ENCODE peak calls at places on chromosomes 7 and 10, in four cellular contexts. One of them, this sample, is unnamed.

GRCh38 chr10:102509387-102509786 is 5.6 kb downstream of the SUFU start:
- DNase-seq in transverse colon: no peak
- DNase-seq in HCT116: no peak
- DNase-seq in stomach: no peak
- DNase-seq in this sample: no peak

GRCh38 chr10:109282510-109282909 is 640.8 kb downstream of the XPNPEP1 start:
- DNase-seq in stomach: no peak
- DNase-seq in HCT116: no peak
- DNase-seq in transverse colon: no peak
- DNase-seq in this sample: no peak

GRCh38 chr10:47164126-47164799 is 135.7 kb upstream of the GDF10 start:
- DNase-seq in HCT116: no peak
- DNase-seq in transverse colon: no peak
- DNase-seq in stomach: no peak
- DNase-seq in this sample: peak

GRCh38 chr10:98444314-98445006 is 2.3 kb downstream of the HPS1 start:
- DNase-seq in transverse colon: no peak
- DNase-seq in HCT116: no peak
- DNase-seq in stomach: no peak
- DNase-seq in this sample: peak

GRCh38 chr10:124728071-124728829 is 15.9 kb downstream of the FAM53B start:
- DNase-seq in HCT116: no peak
- DNase-seq in transverse colon: peak
- DNase-seq in stomach: no peak
- DNase-seq in this sample: no peak

GRCh38 chr10:127874966-127875765 is 17.6 kb downstream of the CLRN3 start:
- DNase-seq in transverse colon: no peak
- DNase-seq in HCT116: no peak
- DNase-seq in stomach: no peak
- DNase-seq in this sample: no peak

GRCh38 chr10:113062977-113063967 is 113.2 kb downstream of the TCF7L2 start:
- DNase-seq in HCT116: no peak
- DNase-seq in transverse colon: no peak
- DNase-seq in stomach: no peak
- DNase-seq in this sample: no peak

GRCh38 chr7:135599471-135599870 is 41.8 kb downstream of the NUP205 start:
- DNase-seq in transverse colon: no peak
- DNase-seq in stomach: no peak
- DNase-seq in HCT116: no peak
- DNase-seq in this sample: no peak

GRCh38 chr7:12385364-12385786 is 18.3 kb downstream of the VWDE start:
- DNase-seq in transverse colon: no peak
- DNase-seq in stomach: no peak
- DNase-seq in HCT116: no peak
- DNase-seq in this sample: no peak

GRCh38 chr7:34900891-34901493 is 136.3 kb downstream of the DPY19L1 start:
- DNase-seq in stomach: no peak
- DNase-seq in HCT116: peak
- DNase-seq in transverse colon: no peak
- DNase-seq in this sample: no peak

GRCh38 chr7:113710310-113711106 is 208.3 kb downstream of the PPP1R3A start:
- DNase-seq in transverse colon: peak
- DNase-seq in HCT116: peak
- DNase-seq in stomach: no peak
- DNase-seq in this sample: no peak

GRCh38 chr7:4470246-4470645 is 211.8 kb upstream of the FOXK1 start:
- DNase-seq in transverse colon: no peak
- DNase-seq in HCT116: no peak
- DNase-seq in stomach: no peak
- DNase-seq in this sample: no peak

DNA sequence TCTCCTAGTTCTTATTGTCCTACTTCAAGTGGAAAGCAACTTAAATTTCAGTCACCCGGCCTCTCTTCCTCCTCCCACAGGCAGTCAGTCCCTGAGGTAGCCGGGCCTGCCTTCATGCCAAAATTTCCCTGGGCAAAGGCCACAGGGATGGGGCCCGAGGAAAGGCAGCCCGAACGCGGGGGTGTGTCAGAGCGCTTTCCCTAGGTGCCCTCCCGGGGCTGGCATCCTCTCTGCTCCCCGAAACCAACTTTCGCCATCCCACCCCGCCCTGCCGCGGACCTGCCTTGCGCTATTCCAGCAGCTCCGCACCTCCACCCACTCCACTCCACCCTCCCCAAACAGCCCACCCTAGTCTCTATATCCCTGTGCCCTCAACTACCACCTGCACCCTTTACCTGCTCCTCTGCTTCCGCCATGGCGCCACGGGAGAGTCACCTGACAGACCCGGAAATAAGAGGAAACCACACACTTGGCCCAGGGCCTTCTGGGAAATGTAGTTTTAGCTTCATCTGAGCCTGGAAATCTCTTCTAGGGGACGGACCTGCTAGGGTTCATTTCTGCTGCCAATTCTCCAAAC is at the start of gene VPS41:
- DNase-seq in transverse colon: peak
- DNase-seq in stomach: peak
- DNase-seq in HCT116: peak
- DNase-seq in this sample: peak
- TF ChIP-seq POLR2A in transverse colon: peak
- TF ChIP-seq POLR2A in stomach: no peak
- TF ChIP-seq POLR2A in HCT116: peak
- TF ChIP-seq POLR2A in this sample: no peak

DNA sequence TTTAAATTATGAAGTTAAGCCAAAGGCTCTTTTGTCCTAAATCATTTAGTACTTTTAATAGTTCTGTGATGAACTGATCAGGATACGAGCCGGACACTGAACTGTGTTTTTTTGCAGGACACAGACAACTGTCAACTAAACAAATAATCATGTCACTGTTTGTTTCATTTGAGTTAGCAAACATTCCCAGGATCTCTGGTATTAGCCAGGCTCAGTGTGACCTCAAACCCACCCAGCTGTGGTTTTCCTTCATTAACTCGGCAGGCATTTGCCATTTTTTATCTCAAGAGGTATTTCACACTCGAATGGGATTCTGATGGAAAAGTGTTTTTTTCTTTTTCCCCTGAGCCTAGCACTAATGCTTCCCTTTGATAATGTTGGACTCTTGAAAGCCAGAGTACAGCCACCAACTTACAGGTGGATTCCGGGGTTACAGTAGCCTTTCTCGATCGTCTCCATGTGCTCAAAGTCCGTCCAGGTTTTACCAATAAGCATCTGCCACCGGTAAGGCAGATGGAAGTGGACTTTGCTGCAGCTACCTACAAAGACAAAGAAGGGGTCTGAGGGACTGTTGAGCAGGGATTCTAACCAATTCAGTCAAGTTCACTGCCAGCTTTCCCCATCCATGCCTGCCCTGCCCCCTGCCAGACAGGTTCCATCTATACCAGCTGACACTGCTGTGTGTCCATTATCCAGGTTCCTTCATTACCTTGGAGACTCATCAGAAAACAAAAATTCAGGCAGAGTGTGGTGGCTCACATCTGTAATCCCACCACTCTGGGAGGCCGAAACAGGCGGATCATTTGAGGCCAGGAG is 33.4 kb downstream of the ZC3HAV1 start:
- DNase-seq in stomach: no peak
- DNase-seq in transverse colon: no peak
- DNase-seq in HCT116: no peak
- DNase-seq in this sample: no peak
- TF ChIP-seq POLR2AphosphoS5 in stomach: no peak
- TF ChIP-seq POLR2AphosphoS5 in transverse colon: no peak
- TF ChIP-seq POLR2AphosphoS5 in HCT116: no peak
- TF ChIP-seq POLR2AphosphoS5 in this sample: no peak

DNA sequence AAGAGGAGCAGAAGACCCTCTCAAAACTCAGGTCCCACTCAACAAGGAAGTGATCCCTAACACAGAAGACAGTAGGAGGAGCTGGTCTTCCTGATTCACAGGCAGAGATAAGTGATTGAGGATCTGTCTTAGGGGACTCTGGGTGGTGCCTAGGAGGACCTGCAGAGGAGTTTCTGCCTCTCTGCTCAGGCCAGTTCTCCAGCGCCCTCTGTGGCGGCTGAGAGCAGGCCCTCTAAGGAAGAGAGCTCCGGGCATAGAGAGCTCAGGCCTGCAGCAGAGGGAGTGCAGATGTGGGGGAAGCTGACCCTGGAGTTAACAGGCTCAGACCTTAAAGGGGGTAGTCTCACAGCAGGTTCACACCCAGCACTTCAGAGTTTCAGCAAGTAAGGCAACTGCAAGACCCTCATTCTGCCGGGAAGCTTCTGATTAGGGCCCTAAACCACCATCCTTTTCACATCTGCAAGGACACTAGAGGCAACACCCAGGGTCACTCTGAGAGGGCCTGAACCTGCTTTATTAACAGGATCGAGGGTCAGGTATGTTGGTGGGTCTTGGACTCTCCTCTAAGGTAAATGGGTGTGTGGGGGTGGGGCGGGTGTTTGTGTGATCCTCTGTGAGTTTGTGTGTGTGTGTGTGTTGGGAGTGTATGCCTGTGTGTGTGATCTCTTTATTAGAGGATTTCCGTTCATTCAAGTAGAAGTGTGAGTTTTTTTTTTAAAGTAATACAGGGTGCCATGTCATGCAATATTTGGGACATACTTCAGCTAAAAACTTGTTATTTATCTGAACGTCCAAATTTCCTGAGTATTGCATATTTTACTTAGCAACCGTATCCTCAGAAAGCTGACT is 57.6 kb upstream of the TARP start:
- DNase-seq in transverse colon: no peak
- DNase-seq in stomach: no peak
- DNase-seq in HCT116: no peak
- DNase-seq in this sample: peak
- H3K4me3 ChIP-seq in transverse colon: no peak
- H3K4me3 ChIP-seq in stomach: no peak
- H3K4me3 ChIP-seq in HCT116: no peak
- H3K4me3 ChIP-seq in this sample: no peak

GRCh38 chr10:80196270-80196949 is 8.9 kb downstream of the ANXA11 start:
- DNase-seq in HCT116: peak
- DNase-seq in transverse colon: peak
- DNase-seq in stomach: peak
- DNase-seq in this sample: no peak
- TF ChIP-seq POLR2A in HCT116: no peak
- TF ChIP-seq POLR2A in transverse colon: peak
- TF ChIP-seq POLR2A in stomach: no peak
- TF ChIP-seq POLR2A in this sample: no peak

DNA sequence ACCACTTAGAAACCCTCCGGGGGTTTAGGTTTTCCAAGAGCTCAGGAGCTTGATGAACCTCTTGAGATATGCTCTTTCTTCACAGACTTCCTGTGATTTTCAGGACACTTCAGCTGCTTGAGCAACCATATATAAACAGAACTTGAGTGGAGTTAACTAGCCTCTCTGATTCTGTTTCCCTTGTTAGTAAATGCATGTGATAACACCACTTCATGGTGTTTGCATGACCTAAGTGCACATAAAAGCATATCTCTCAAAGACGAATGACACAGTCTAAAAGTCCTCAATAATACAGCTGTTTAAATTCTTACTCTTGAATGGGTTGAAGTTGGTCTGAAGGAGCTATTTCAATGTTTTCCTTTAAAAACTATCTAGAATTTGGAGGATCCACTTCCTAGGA is 10.0 kb downstream of the PRR15 start:
- DNase-seq in HCT116: no peak
- DNase-seq in transverse colon: no peak
- DNase-seq in stomach: no peak
- DNase-seq in this sample: no peak
- TF ChIP-seq POLR2AphosphoS5 in HCT116: no peak
- TF ChIP-seq POLR2AphosphoS5 in transverse colon: no peak
- TF ChIP-seq POLR2AphosphoS5 in stomach: no peak
- TF ChIP-seq POLR2AphosphoS5 in this sample: no peak

DNA sequence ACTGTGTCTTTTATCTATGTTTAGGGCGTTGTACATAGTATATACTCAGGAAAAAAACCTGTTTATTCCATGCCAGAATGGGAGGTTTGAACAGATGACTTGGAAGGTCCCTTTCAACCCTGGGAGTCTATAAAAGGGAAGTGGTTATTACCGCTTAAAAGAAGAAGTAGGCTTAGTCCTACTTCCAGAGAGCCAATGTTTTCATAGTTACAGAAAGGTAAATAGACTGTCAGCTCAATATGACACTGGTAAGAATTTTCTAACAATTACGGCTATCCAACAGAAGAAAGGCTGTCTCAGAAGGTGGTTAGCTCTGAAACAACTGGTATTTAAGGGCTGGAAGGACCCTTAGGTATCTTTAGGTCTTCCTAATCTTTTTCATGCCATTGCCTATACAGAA is 1.1 kb upstream of the TFAM start:
- DNase-seq in stomach: no peak
- DNase-seq in transverse colon: no peak
- DNase-seq in HCT116: no peak
- DNase-seq in this sample: no peak
- H3K4me3 ChIP-seq in stomach: peak
- H3K4me3 ChIP-seq in transverse colon: peak
- H3K4me3 ChIP-seq in HCT116: no peak
- H3K4me3 ChIP-seq in this sample: peak

DNA sequence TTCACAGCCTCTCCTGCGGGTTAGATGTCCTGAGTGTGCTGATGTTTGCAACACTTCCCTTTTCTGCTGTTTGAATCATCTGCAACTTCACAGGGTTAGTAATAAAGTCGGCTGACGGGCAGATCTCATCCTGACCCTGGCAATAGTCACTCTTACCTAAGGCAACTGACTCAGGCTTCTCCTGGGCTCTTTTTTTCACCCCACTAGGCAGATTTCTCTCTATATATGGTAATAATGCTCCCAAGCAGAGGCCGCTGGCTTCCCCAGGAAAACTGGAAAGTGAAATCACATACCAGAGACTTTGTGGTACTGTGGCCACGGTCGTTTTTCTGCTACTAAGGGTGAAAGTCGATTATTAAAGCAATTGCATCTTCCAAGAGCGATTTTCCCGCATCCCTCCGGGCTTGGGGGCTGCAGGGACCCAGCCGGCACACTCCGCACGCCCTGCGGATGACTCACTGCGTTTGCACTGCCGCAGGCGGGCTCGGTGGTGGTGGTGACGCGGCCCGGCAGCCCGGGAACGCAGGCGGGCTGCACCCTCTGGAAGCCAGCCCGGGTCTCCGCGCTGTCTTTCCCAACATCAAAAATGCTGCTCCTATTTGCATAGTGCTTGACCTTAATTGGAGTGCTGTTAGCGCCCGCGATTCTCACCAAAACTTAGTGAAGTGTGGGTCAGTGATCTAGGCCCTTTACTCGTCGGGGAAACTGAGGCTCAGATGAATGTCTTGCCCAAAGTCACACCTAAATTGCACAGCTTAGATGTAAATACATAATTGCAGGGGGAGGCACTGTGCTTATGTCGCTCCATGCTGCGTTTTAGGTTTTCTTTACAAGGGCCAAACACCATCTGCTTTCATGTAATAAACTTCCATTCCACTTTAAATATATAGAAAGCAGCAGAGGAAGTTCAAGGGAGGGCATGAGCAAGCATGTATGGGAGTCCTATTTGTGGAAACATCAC is 47.6 kb upstream of the ITGB1 start:
- DNase-seq in stomach: peak
- DNase-seq in HCT116: peak
- DNase-seq in transverse colon: peak
- DNase-seq in this sample: no peak
- TF ChIP-seq POLR2A in stomach: no peak
- TF ChIP-seq POLR2A in HCT116: no peak
- TF ChIP-seq POLR2A in transverse colon: peak
- TF ChIP-seq POLR2A in this sample: no peak

GRCh38 chr7:96538632-96539031 is 171.0 kb downstream of the SEM1 start:
- DNase-seq in HCT116: no peak
- DNase-seq in transverse colon: no peak
- DNase-seq in stomach: no peak
- DNase-seq in this sample: no peak
- TF ChIP-seq POLR2AphosphoS5 in HCT116: no peak
- TF ChIP-seq POLR2AphosphoS5 in transverse colon: no peak
- TF ChIP-seq POLR2AphosphoS5 in stomach: no peak
- TF ChIP-seq POLR2AphosphoS5 in this sample: no peak